ENCODE peak calls at places on chromosomes 12 and 14, in four cellular contexts. G, S, B and T are unnamed samples.

GRCh38 chr12:75635606-75636444 is 124.4 kb upstream of the KRR1 start:
- DNase-seq in B (no peak), G (peak; percentile 97), S (no peak), T (peak; percentile 28)

GRCh38 chr14:96167224-96168148 is 37.2 kb upstream of the BDKRB2 start:
- DNase-seq in B (no peak), S (no peak), G (no peak), T (no peak)

GRCh38 chr12:6036509-6036908 is 88.0 kb downstream of the VWF start:
- DNase-seq in G (no peak), B (no peak), S (no peak), T (no peak)

GRCh38 chr12:42091769-42092168 is 52.9 kb downstream of the GXYLT1 start:
- DNase-seq in G (no peak), S (no peak), B (no peak), T (no peak)

GRCh38 chr14:105151838-105152793 is 16.5 kb downstream of the JAG2 start:
- DNase-seq in B (no peak), G (no peak), S (no peak), T (no peak)

GRCh38 chr12:15778126-15778525 is 11.1 kb downstream of the EPS8 start:
- DNase-seq in B (no peak), S (no peak), G (no peak), T (no peak)

GRCh38 chr12:106428379-106428778 is 70.8 kb downstream of the POLR3B start:
- DNase-seq in G (no peak), S (no peak), B (no peak), T (no peak)

GRCh38 chr12:75704664-75705063 is 193.3 kb upstream of the KRR1 start:
- DNase-seq in B (no peak), S (no peak), G (no peak), T (peak; percentile 21)

GRCh38 chr12:64392221-64392620 is 1.7 kb upstream of the C12orf56 start:
- DNase-seq in G (no peak), S (peak; percentile 36), B (no peak), T (peak; percentile 16)

GRCh38 chr12:131044760-131045381 is 91.2 kb downstream of the ADGRD1 start:
- DNase-seq in B (no peak), S (no peak), G (no peak), T (no peak)

GRCh38 chr12:39173689-39174088 is 268.3 kb upstream of the CPNE8 start:
- DNase-seq in S (no peak), G (no peak), B (no peak), T (no peak)

GRCh38 chr12:27505124-27505523 is 18.9 kb upstream of the PPFIBP1 start:
- DNase-seq in G (no peak), S (no peak), B (no peak), T (no peak)

GRCh38 chr12:55467836-55468235 is 2.1 kb downstream of the OR6C70 start:
- DNase-seq in G (no peak), S (no peak), B (no peak), T (no peak)

GRCh38 chr12:99453831-99454538 is 193.6 kb upstream of the GARIN6 start:
- DNase-seq in G (no peak), B (no peak), S (no peak), T (no peak)

GRCh38 chr12:40584763-40585162 is 107.5 kb upstream of the CNTN1 start:
- DNase-seq in G (no peak), S (no peak), B (no peak), T (no peak)

GRCh38 chr12:56431850-56432249 is 17.4 kb downstream of the TIMELESS start:
- DNase-seq in S (no peak), B (no peak), G (no peak), T (no peak)

GRCh38 chr12:79082595-79082994 is 218.0 kb downstream of the SYT1 start:
- DNase-seq in B (no peak), S (no peak), G (no peak), T (no peak)

DNA sequence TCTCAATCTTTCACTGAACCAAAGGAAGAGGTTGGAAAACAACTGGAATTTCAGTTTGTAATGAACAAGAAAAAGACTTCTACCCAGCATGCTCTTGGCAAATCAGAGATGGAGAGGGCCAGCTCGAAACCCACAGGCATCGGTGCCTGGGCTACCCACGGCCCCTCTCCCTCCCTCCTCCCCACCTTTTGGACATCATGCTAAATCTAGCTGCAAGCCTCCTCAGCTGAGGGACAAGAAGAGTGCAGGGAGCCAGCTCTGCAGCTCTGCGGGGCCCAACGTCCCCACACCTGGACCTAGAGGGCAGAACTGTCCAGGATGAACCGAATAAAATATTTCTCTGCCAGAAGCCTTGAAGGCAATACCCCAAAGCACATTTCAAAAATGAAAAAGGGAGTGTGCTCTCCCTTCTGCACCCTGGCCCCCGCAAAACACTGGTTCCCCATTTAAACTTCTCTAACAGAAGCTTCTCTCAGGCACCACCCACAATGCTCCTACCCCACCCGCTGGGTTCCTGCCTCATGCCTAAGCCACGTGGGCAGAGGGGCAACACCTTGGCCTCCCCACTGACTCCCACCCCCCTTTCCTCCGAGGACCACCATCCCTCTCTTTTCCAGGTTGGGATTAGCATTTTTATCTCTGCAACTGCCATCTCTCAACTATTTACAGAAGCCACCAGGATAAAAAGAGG is 8.2 kb downstream of the CAMKK2 start:
- DNase-seq in B (no peak), S (peak; percentile 7), G (no peak), T (no peak)
- TF ChIP-seq SP1 in B (no peak), S (no peak), G (no peak), T (no peak)

GRCh38 chr12:50699940-50700339 is 64.0 kb upstream of the ATF1 start:
- DNase-seq in G (no peak), B (no peak), S (no peak), T (no peak)
- TF ChIP-seq TARDBP in G (no peak), B (no peak), S (no peak), T (no peak)

GRCh38 chr14:45199246-45199645 is 53.8 kb downstream of the MIS18BP1 start:
- DNase-seq in S (no peak), G (no peak), B (no peak), T (no peak)
- TF ChIP-seq SP1 in S (no peak), G (no peak), B (no peak), T (no peak)

DNA sequence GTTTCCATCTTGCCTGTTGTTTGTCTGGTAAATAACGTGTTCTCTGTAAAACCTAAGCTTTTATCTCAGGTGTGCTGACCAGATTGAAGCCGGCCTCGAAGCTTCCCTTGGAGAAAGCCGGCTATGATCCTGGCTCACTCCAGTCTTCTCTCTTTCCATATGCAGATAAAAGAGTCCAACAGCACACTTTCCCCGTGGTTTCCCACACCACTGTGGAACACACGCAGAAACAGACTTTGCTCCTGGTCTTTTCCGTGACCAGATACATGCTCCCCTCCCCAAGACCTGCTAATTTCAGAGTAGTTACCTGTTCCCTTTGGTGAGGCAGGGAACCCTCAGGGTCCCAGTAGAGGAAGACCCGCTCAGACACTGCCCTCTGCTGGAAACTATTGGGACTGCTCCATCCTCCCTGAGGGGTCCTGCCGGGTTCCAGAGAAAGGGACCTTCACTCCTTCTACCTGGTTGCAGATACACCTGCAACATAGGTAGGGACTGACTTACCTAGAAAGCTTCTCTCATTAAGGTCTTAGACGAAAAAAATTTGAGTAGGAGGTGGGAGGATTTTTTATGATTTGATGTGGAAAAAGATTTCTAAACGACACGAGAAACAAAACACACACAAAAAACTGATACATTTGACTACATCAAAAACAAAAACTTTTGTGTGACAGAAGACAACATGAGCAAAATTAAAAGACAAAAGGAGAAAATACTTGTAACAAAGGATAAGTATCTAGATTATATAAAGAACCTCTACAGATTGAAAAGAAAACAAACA is 415.4 kb upstream of the CCDC196 start:
- DNase-seq in S (peak; percentile 76), B (no peak), G (peak; percentile 18), T (peak; percentile 76)
- TF ChIP-seq TARDBP in S (no peak), B (no peak), G (no peak), T (no peak)

DNA sequence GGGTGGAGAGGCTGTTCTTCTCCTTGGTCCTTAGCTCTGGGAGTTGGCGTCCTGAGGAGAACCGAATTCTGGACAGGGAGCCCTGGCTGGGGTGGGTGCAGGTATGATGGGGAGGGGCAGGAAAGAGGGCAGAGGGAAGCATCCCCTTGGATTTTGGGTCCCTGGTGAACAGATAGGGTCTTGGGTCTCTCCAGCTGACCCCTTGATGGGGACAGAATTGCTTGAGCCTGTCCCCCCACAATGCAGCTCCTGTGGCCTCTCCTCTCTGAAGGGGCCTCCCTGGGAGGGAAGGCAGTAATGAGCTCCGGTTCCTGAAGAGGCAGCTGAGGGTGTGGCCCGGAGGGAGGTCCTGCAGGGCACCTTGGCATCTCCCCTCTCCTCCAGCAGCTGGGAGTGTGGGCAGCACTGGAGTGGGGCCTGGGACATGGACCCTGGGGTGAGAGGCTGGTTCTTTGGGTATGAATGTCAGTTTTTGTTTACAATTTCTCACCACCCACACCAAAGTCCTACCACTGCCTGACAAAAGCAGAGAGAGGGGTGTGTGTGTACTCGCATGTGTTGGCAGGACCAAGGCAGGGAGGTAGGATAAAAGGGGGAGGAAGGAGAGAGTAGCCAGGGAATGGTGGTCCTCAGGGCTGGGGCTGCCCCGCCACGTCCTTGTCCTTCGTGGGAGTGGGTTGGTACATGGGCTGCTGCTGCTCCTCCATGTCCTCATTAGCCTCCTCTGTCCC is 7.7 kb upstream of the CEBPE start:
- DNase-seq in B (no peak), G (no peak), S (no peak), T (no peak)
- TF ChIP-seq SP1 in B (no peak), G (no peak), S (no peak), T (no peak)

DNA sequence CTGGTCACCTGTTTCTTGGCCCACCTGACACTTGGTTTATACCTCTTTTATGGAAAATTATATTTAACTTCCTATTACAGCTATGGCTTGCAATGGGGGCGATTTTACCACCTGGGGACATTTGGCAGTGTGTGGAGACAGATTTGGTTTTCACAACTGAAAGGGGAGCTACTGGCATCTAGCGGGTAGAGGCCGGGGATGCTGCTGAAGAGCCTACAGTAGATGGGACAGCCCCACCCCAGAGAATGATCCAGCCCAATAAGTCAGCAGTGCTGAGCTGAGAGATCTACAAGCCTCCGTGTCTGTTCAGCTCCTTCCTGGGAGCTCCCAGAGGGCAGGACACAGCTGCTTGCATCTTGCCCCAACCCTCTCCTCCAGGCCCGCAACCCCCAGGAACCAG is 302.8 kb downstream of the CACNA1C start:
- DNase-seq in B (no peak), S (no peak), G (no peak), T (no peak)
- TF ChIP-seq TARDBP in B (no peak), S (no peak), G (no peak), T (no peak)